ENCODE peak calls at places on chromosomes 6 and 20, in ten cellular contexts. N is activated naive CD8-positive, alpha-beta T cell treated with anti-CD3 and anti-CD28 coated beads, Interleukin-2, amount 50 U/mL, for 24 hours; P is activated gamma-delta T cell treated with Interleukin-2 at 50 U/mL for 16 hours; B is stimulated activated CD8-positive, alpha-beta memory T cell treated with anti-CD3 and anti-CD28 coated beads, Interleukin-15, amount 100 ng/mL, for 48 hours; K is progenitor cell of endocrine pancreas; I is Right ventricle myocardium superior; D is LoVo; T is PC-9; E is ureter; M is COR-L47. J is an unnamed sample.
A peak's percentile ranks its signal among the peaks of the same experiment; 100 is the strongest.

GRCh38 chr6:134739299-134740090 is 210.4 kb downstream of the ALDH8A1 start:
- DNase-seq in N (no peak), P (no peak), B (no peak), K (no peak), I (no peak), D (no peak), T (no peak), E (no peak), M (no peak), J (no peak)

GRCh38 chr20:47392015-47392720 is 35.7 kb upstream of the ZMYND8 start:
- DNase-seq in N (no peak), P (no peak), B (no peak), K (no peak), I (no peak), D (peak; percentile 75), T (peak; percentile 80), E (no peak), M (no peak), J (no peak)

GRCh38 chr6:20360471-20361119 is 41.1 kb upstream of the E2F3 start:
- DNase-seq in N (no peak), P (no peak), B (no peak), K (no peak), I (no peak), D (no peak), T (no peak), E (no peak), M (no peak), J (no peak)

GRCh38 chr6:17470953-17471335 is 77.5 kb downstream of the CAP2 start:
- DNase-seq in N (no peak), P (no peak), B (no peak), K (no peak), I (no peak), D (no peak), T (no peak), E (no peak), M (no peak), J (no peak)

GRCh38 chr6:21327326-21328140 is 266.0 kb upstream of the SOX4 start:
- DNase-seq in N (no peak), P (no peak), B (no peak), K (no peak), I (no peak), D (no peak), T (no peak), E (no peak), M (no peak), J (no peak)

GRCh38 chr6:100166991-100167390 is 173.0 kb upstream of the MCHR2 start:
- DNase-seq in N (no peak), P (no peak), B (no peak), K (no peak), I (no peak), D (no peak), T (no peak), E (no peak), M (no peak), J (no peak)

GRCh38 chr20:63292904-63293303 is at the start of gene COL20A1:
- DNase-seq in N (no peak), P (no peak), B (no peak), K (no peak), I (no peak), D (no peak), T (no peak), E (no peak), M (no peak), J (no peak)

GRCh38 chr6:47663462-47664216 is 34.7 kb upstream of the ADGRF4 start:
- DNase-seq in N (no peak), P (no peak), B (no peak), K (no peak), I (no peak), D (no peak), T (peak; percentile 17), E (no peak), M (no peak), J (no peak)

GRCh38 chr6:15412767-15413166 is 166.9 kb downstream of the JARID2 start:
- DNase-seq in N (no peak), P (no peak), B (no peak), K (no peak), I (no peak), D (no peak), T (no peak), E (no peak), M (no peak), J (no peak)

GRCh38 chr20:63081831-63082230 is 75.1 kb upstream of the BHLHE23 start:
- DNase-seq in N (no peak), P (no peak), B (no peak), K (no peak), I (no peak), D (no peak), T (no peak), E (no peak), M (no peak), J (no peak)

GRCh38 chr6:156778615-156779205 is 1.5 kb downstream of the ARID1B start:
- DNase-seq in N (peak; percentile 55), P (peak; percentile 27), B (no peak), K (peak; percentile 37), I (peak; percentile 74), D (peak; percentile 25), T (peak; percentile 31), E (peak; percentile 73), M (no peak), J (peak; percentile 55)

GRCh38 chr6:96466149-96466863 is 55.3 kb upstream of the UFL1 start:
- DNase-seq in N (no peak), P (no peak), B (no peak), K (no peak), I (no peak), D (no peak), T (no peak), E (no peak), M (no peak), J (no peak)

GRCh38 chr6:23980965-23981364 is 145.1 kb upstream of the NRSN1 start:
- DNase-seq in N (no peak), P (no peak), B (no peak), K (no peak), I (no peak), D (no peak), T (no peak), E (no peak), M (no peak), J (no peak)